ENCODE peak calls at places on chromosomes 11 and 22, in four cellular contexts. W, A, C and Q are unnamed samples.

GRCh38 chr22:37260939-37261338 is 16.9 kb upstream of the RAC2 start:
- DNase-seq in W (peak; percentile 52), A (peak; percentile 67), C (peak; percentile 79), Q (no peak)

GRCh38 chr11:86103808-86104207 is 34.9 kb upstream of the PICALM start:
- DNase-seq in W (no peak), A (no peak), C (no peak), Q (no peak)

GRCh38 chr11:6253196-6253595 is 6.4 kb upstream of the CCKBR start:
- DNase-seq in W (no peak), A (no peak), C (no peak), Q (no peak)

GRCh38 chr22:19117111-19117512 is 5.1 kb downstream of the DGCR2 start:
- DNase-seq in W (no peak), A (no peak), C (peak; percentile 19), Q (no peak)

GRCh38 chr11:131914299-131914902 is 544.0 kb downstream of the NTM start:
- DNase-seq in W (no peak), A (no peak), C (no peak), Q (no peak)

GRCh38 chr22:35219012-35219411 is 38.3 kb upstream of the HMGXB4 start:
- DNase-seq in W (no peak), A (no peak), C (no peak), Q (no peak)

GRCh38 chr11:50174189-50174588 is 141.5 kb downstream of the OR4C45 start:
- DNase-seq in W (no peak), A (no peak), C (no peak), Q (no peak)

GRCh38 chr11:66595245-66595904 is 2.4 kb downstream of the CCS start:
- DNase-seq in W (no peak), A (no peak), C (peak; percentile 38), Q (no peak)

GRCh38 chr11:124716596-124716995 is 23.1 kb upstream of the NRGN start:
- DNase-seq in W (no peak), A (no peak), C (no peak), Q (no peak)

GRCh38 chr11:124915541-124916369 is 3.3 kb upstream of the HEPN1 start:
- DNase-seq in W (no peak), A (no peak), C (no peak), Q (no peak)

GRCh38 chr11:45671246-45672171 is 6.1 kb upstream of the CHST1 start:
- DNase-seq in W (no peak), A (no peak), C (no peak), Q (no peak)

GRCh38 chr22:22103078-22103593 is 120.5 kb upstream of the TOP3B start:
- DNase-seq in W (no peak), A (no peak), C (no peak), Q (no peak)

DNA sequence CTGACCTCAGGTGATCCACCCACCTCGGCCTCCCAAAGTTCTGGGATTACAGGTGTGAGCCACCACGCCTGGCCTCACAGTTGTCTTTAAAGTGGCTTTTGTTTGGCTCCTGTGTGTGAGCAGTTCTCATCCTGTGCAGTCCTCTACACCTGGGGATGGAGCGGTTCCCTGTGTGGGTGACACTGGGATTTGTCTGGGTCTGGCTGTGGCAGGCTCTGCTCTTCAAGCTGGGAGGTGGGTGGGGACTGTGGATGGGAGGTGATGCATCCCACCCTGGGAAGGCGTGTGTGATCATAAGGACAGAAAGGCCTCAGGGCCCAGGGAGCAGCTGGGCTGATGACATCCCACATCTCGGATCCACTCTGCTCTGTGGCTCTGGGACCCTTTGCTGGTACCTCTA is 1266.8 kb downstream of the BRD1 start:
- DNase-seq in W (no peak), A (no peak), C (no peak), Q (no peak)
- H3K9me3 ChIP-seq in W (no peaks in the 10 kb centered on the region), A (no peaks in the 10 kb centered on the region), C (no peaks in the 10 kb centered on the region), Q (no peaks in the 10 kb centered on the region)

GRCh38 chr22:29213481-29213880 is 7.8 kb downstream of the EMID1 start:
- DNase-seq in W (no peak), A (no peak), C (no peak), Q (no peak)
- H3K27ac ChIP-seq in W (no peak overlapping the region), A (no peak overlapping the region), C (no peak overlapping the region), Q (no peak overlapping the region)

GRCh38 chr22:39176673-39177455 is 24.4 kb upstream of the CBX7 start:
- DNase-seq in W (no peak), A (no peak), C (no peak), Q (no peak)
- H3K4me1 ChIP-seq in W (peaks cover 51% of the 10 kb centered on the region), A (peaks cover 62% of the 10 kb centered on the region), C (peaks cover 26% of the 10 kb centered on the region), Q (peaks cover 77% of the 10 kb centered on the region)

GRCh38 chr11:36385121-36385530 is 89.0 kb downstream of the PRR5L start:
- DNase-seq in W (no peak), A (peak; percentile 78), C (no peak), Q (no peak)
- H3K9me3 ChIP-seq in W (peaks cover 22% of the 10 kb centered on the region), A (no peaks in the 10 kb centered on the region), C (no peaks in the 10 kb centered on the region), Q (no peaks in the 10 kb centered on the region)

GRCh38 chr11:130435671-130436070 is 7.3 kb upstream of the ADAMTS8 start:
- DNase-seq in W (no peak), A (peak; percentile 60), C (no peak), Q (no peak)
- H3K27ac ChIP-seq in W (no peak overlapping the region), A (peak overlapping the region; percentile 63), C (no peak overlapping the region), Q (no peak overlapping the region)

DNA sequence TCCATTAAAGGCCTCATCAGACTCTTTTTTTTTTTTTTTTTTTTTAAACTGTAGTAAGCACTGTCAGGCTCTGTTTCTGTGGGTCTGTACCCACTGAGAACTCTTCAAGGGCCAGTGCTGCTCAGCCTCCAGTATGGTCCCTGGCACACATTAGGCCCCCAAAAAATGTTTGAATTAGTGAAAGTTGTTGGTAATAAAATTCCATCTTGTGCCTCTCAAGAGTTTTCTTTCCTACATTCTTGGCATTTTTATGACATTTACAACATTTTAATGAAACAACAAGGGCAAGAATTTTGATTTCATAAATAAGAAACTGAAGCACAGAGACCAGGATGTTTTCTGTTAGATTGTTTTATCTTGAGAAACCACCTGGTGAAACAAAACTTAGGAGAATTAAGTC is 104.3 kb downstream of the TEAD1 start:
- DNase-seq in W (no peak), A (no peak), C (no peak), Q (no peak)
- H3K4me1 ChIP-seq in W (no peaks in the 10 kb centered on the region), A (peaks cover 25% of the 10 kb centered on the region), C (peaks cover 15% of the 10 kb centered on the region), Q (peaks cover 16% of the 10 kb centered on the region)

DNA sequence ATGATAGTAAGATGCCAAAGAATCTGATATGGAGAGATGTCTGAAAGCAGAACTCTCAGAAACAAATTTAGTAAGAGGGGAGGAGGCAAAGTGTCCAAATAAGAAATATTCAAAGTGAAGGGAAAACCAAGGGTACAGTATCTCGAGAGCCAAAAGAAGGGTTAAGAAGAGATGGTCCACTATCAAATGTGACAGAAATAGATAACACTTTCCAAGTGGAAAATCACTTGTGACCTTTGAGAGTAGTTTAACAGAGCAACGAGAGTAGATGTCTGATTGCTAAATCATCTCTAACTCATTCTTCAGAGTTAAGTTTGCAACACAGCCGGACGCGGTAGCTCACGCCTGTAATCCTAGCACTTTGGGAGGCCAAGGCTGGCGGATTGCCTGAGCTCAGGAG is 4.3 kb upstream of the BUD13 start:
- DNase-seq in W (no peak), A (no peak), C (no peak), Q (no peak)
- H3K9me3 ChIP-seq in W (no peaks in the 10 kb centered on the region), A (no peaks in the 10 kb centered on the region), C (no peaks in the 10 kb centered on the region), Q (no peaks in the 10 kb centered on the region)